ENCODE peak calls at places on chromosomes 5 and 9, in nine cellular contexts. J, V, C, M, G, F, B, K and E are unnamed samples.
A peak's percentile ranks its signal among the peaks of the same experiment; 100 is the strongest.

GRCh38 chr5:95530441-95530840 is 24.3 kb downstream of the SKIC3 start:
- DNase-seq in J (peak; percentile 61), V (no peak), C (no peak), M (peak; percentile 79), G (peak; percentile 89), F (no peak), B (peak; percentile 36), K (no peak), E (no peak)

GRCh38 chr9:114769664-114770063 is 36.2 kb downstream of the TNFSF15 start:
- DNase-seq in J (peak; percentile 52), V (no peak), C (no peak), M (no peak), G (peak; percentile 62), F (no peak), B (no peak), K (no peak), E (no peak)

GRCh38 chr9:6214451-6214850 is 1.2 kb upstream of the IL33 start:
- DNase-seq in J (no peak), V (no peak), C (no peak), M (no peak), G (no peak), F (no peak), B (no peak), K (no peak), E (no peak)

GRCh38 chr5:64947031-64947430 is 178.3 kb downstream of the CWC27 start:
- DNase-seq in J (no peak), V (no peak), C (no peak), M (no peak), G (peak; percentile 11), F (no peak), B (no peak), K (no peak), E (no peak)

GRCh38 chr5:33379757-33380156 is 61.0 kb upstream of the TARS1 start:
- DNase-seq in J (peak; percentile 66), V (no peak), C (no peak), M (peak; percentile 39), G (peak; percentile 41), F (no peak), B (no peak), K (peak; percentile 64), E (no peak)

GRCh38 chr9:128494108-128494742 is 10.3 kb upstream of the GLE1 start:
- DNase-seq in J (peak; percentile 12), V (peak; percentile 81), C (no peak), M (no peak), G (no peak), F (no peak), B (no peak), K (no peak), E (no peak)

GRCh38 chr9:18622186-18622836 is 148.4 kb downstream of the ADAMTSL1 start:
- DNase-seq in J (no peak), V (peak; percentile 54), C (no peak), M (no peak), G (no peak), F (no peak), B (no peak), K (no peak), E (no peak)

GRCh38 chr9:78682206-78682605 is 385.3 kb downstream of the PSAT1 start:
- DNase-seq in J (peak; percentile 46), V (no peak), C (no peak), M (no peak), G (no peak), F (no peak), B (no peak), K (no peak), E (no peak)

GRCh38 chr9:133351908-133352634 is 4.1 kb downstream of the RPL7A start:
- DNase-seq in J (peak; percentile 64), V (no peak), C (no peak), M (peak; percentile 59), G (peak; percentile 76), F (no peak), B (no peak), K (peak; percentile 93), E (peak; percentile 23)

GRCh38 chr5:104763163-104763562 is 1200.6 kb upstream of the NUDT12 start:
- DNase-seq in J (no peak), V (no peak), C (no peak), M (no peak), G (no peak), F (no peak), B (no peak), K (no peak), E (no peak)

GRCh38 chr9:99948896-99949295 is 42.4 kb downstream of the STX17 start:
- DNase-seq in J (no peak), V (no peak), C (no peak), M (no peak), G (peak; percentile 10), F (no peak), B (no peak), K (no peak), E (no peak)

GRCh38 chr5:52469420-52469819 is 318.3 kb upstream of the ITGA1 start:
- DNase-seq in J (peak; percentile 51), V (no peak), C (no peak), M (no peak), G (peak; percentile 3), F (no peak), B (no peak), K (no peak), E (no peak)

GRCh38 chr5:168874713-168875380 is 295.7 kb upstream of the PANK3 start:
- DNase-seq in J (no peak), V (no peak), C (no peak), M (peak; percentile 32), G (peak; percentile 1), F (no peak), B (no peak), K (peak; percentile 48), E (peak; percentile 35)

GRCh38 chr9:22244141-22245011 is 202.2 kb upstream of the DMRTA1 start:
- DNase-seq in J (peak; percentile 69), V (no peak), C (no peak), M (peak; percentile 73), G (peak; percentile 68), F (no peak), B (no peak), K (peak; percentile 55), E (no peak)

GRCh38 chr5:18078157-18078556 is 443.9 kb downstream of the TAF11L14 start:
- DNase-seq in J (no peak), V (no peak), C (no peak), M (no peak), G (no peak), F (no peak), B (no peak), K (no peak), E (no peak)

GRCh38 chr9:81002242-81002641 is 687.1 kb downstream of the TLE1 start:
- DNase-seq in J (no peak), V (no peak), C (no peak), M (no peak), G (no peak), F (no peak), B (no peak), K (no peak), E (no peak)

GRCh38 chr5:151191661-151192060 is 32.2 kb downstream of the CCDC69 start:
- DNase-seq in J (no peak), V (peak; percentile 3), C (no peak), M (no peak), G (no peak), F (no peak), B (no peak), K (peak; percentile 52), E (no peak)

GRCh38 chr9:3001311-3001710 is 157.4 kb upstream of the PUM3 start:
- DNase-seq in J (no peak), V (no peak), C (no peak), M (no peak), G (no peak), F (no peak), B (no peak), K (no peak), E (no peak)

GRCh38 chr5:96048763-96049162 is 87.1 kb upstream of the ELL2 start:
- DNase-seq in J (no peak), V (no peak), C (no peak), M (no peak), G (no peak), F (no peak), B (no peak), K (peak; percentile 58), E (no peak)

GRCh38 chr5:127608077-127608660 is 40.7 kb upstream of the CTXN3 start:
- DNase-seq in J (no peak), V (no peak), C (no peak), M (no peak), G (no peak), F (no peak), B (no peak), K (no peak), E (no peak)

GRCh38 chr9:132546148-132547051 is 36.0 kb upstream of the BARHL1 start:
- DNase-seq in J (peak; percentile 25), V (no peak), C (no peak), M (peak; percentile 33), G (peak; percentile 3), F (no peak), B (no peak), K (peak; percentile 74), E (no peak)

GRCh38 chr5:140042551-140043507 is at the start of gene NRG2:
- DNase-seq in J (peak; percentile 30), V (peak; percentile 56), C (peak; percentile 61), M (peak; percentile 82), G (peak; percentile 56), F (peak; percentile 10), B (peak; percentile 64), K (peak; percentile 89), E (peak; percentile 92)

GRCh38 chr5:41797672-41798071 is 72.6 kb downstream of the OXCT1 start:
- DNase-seq in J (no peak), V (no peak), C (no peak), M (no peak), G (no peak), F (peak; percentile 15), B (no peak), K (no peak), E (no peak)

GRCh38 chr5:159971038-159971437 is 37.9 kb upstream of the TTC1 start:
- DNase-seq in J (peak; percentile 59), V (no peak), C (no peak), M (peak; percentile 35), G (no peak), F (no peak), B (no peak), K (no peak), E (peak; percentile 17)

GRCh38 chr5:156474251-156474650 is 147.3 kb downstream of the SGCD start:
- DNase-seq in J (peak; percentile 89), V (no peak), C (peak; percentile 33), M (no peak), G (no peak), F (no peak), B (no peak), K (no peak), E (no peak)

GRCh38 chr5:13830536-13830935 is 114.0 kb downstream of the DNAH5 start:
- DNase-seq in J (no peak), V (no peak), C (no peak), M (no peak), G (no peak), F (no peak), B (no peak), K (no peak), E (no peak)

GRCh38 chr9:80061096-80061495 is 489.3 kb downstream of the TLE4 start:
- DNase-seq in J (peak; percentile 44), V (no peak), C (no peak), M (no peak), G (peak; percentile 55), F (no peak), B (no peak), K (no peak), E (no peak)

GRCh38 chr9:124040186-124040920 is 28.8 kb downstream of the LHX2 start:
- DNase-seq in J (no peak), V (no peak), C (no peak), M (no peak), G (peak; percentile 57), F (no peak), B (no peak), K (no peak), E (no peak)

GRCh38 chr9:35904966-35905781 is 828 bp upstream of the HRCT1 start:
- DNase-seq in J (no peak), V (no peak), C (no peak), M (peak; percentile 65), G (peak; percentile 82), F (no peak), B (no peak), K (no peak), E (no peak)

GRCh38 chr5:171205375-171205774 is 103.7 kb upstream of the TLX3 start:
- DNase-seq in J (no peak), V (no peak), C (no peak), M (no peak), G (no peak), F (no peak), B (no peak), K (no peak), E (no peak)

GRCh38 chr9:110916361-110916760 is 121.9 kb downstream of the LPAR1 start:
- DNase-seq in J (peak; percentile 63), V (no peak), C (no peak), M (no peak), G (no peak), F (no peak), B (no peak), K (no peak), E (no peak)